ENCODE peak calls at places on chromosomes 6 and 20, in eight cellular contexts. L, T, N, K, D, E, R and O are unnamed samples.

GRCh38 chr6:52330470-52330869 is 31.5 kb upstream of the PAQR8 start:
- DNase-seq in L (no peak), T (no peak), N (peak), K (no peak), D (no peak), E (no peak), R (no peak), O (peak)

GRCh38 chr6:16883414-16883813 is 122.2 kb upstream of the ATXN1 start:
- DNase-seq in L (no peak), T (no peak), N (no peak), K (no peak), D (no peak), E (no peak), R (no peak), O (no peak)

GRCh38 chr6:26534681-26535465 is 3.3 kb upstream of the HMGN4 start:
- DNase-seq in L (no peak), T (no peak), N (no peak), K (peak), D (no peak), E (no peak), R (no peak), O (no peak)

GRCh38 chr20:53899351-53900167 is 170.8 kb downstream of the BCAS1 start:
- DNase-seq in L (peak), T (peak), N (no peak), K (peak), D (no peak), E (peak), R (peak), O (no peak)

GRCh38 chr6:161394437-161394836 is 120.6 kb upstream of the AGPAT4 start:
- DNase-seq in L (no peak), T (no peak), N (no peak), K (no peak), D (no peak), E (no peak), R (no peak), O (no peak)

GRCh38 chr6:170446841-170447560 is 106.1 kb downstream of the PSMB1 start:
- DNase-seq in L (no peak), T (no peak), N (no peak), K (no peak), D (no peak), E (no peak), R (no peak), O (no peak)

GRCh38 chr6:97049254-97050004 is 124.9 kb downstream of the KLHL32 start:
- DNase-seq in L (no peak), T (peak), N (peak), K (no peak), D (no peak), E (no peak), R (no peak), O (no peak)

GRCh38 chr6:133368664-133369063 is 127.5 kb downstream of the EYA4 start:
- DNase-seq in L (no peak), T (no peak), N (no peak), K (no peak), D (peak), E (no peak), R (no peak), O (peak)

GRCh38 chr6:1527098-1527497 is 82.6 kb upstream of the FOXC1 start:
- DNase-seq in L (no peak), T (peak), N (peak), K (no peak), D (no peak), E (no peak), R (peak), O (no peak)

GRCh38 chr20:11459090-11459877 is 458.4 kb upstream of the BTBD3 start:
- DNase-seq in L (no peak), T (no peak), N (no peak), K (no peak), D (no peak), E (peak), R (no peak), O (no peak)

GRCh38 chr6:14288910-14289309 is 171.3 kb downstream of the CD83 start:
- DNase-seq in L (no peak), T (no peak), N (no peak), K (peak), D (no peak), E (no peak), R (no peak), O (no peak)

GRCh38 chr6:168150551-168151444 is 71.8 kb upstream of the FRMD1 start:
- DNase-seq in L (no peak), T (no peak), N (no peak), K (no peak), D (no peak), E (no peak), R (no peak), O (peak)

GRCh38 chr6:170203212-170203611 is 87.7 kb downstream of the DLL1 start:
- DNase-seq in L (no peak), T (no peak), N (no peak), K (no peak), D (no peak), E (no peak), R (no peak), O (no peak)

GRCh38 chr6:138372711-138373463 is 4.8 kb upstream of the SMIM28 start:
- DNase-seq in L (no peak), T (no peak), N (no peak), K (peak), D (no peak), E (no peak), R (no peak), O (no peak)